ENCODE peak calls at places on chromosomes 5 and 9, in six cellular contexts. C is GM12878, E is HCT116, K is HepG2, P is H1, H is K562. U is an unnamed sample.

GRCh38 chr9:113580041-113580953 is 116.8 kb downstream of the RGS3 start:
- DNase-seq in C (peak; percentile 66), P (no peak), K (no peak), E (no peak), H (no peak), U (no peak)

GRCh38 chr9:86732514-86732913 is 214.8 kb downstream of the GAS1 start:
- DNase-seq in K (no peak), E (no peak), C (no peak), H (no peak), P (no peak), U (no peak)

GRCh38 chr5:140302786-140303639 is at the start of gene PFDN1:
- DNase-seq in P (peak; percentile 83), E (peak; percentile 81), K (peak; percentile 95), C (peak; percentile 76), H (peak; percentile 97), U (peak; percentile 82)

GRCh38 chr9:93028448-93029006 is 30.0 kb upstream of the SUSD3 start:
- DNase-seq in H (no peak), C (peak; percentile 59), E (no peak), P (no peak), K (no peak), U (no peak)

GRCh38 chr9:94865599-94866456 is 139.3 kb downstream of the AOPEP start:
- DNase-seq in K (no peak), E (no peak), C (no peak), P (no peak), H (no peak), U (no peak)

GRCh38 chr5:81151546-81151945 is 81.6 kb upstream of the CKMT2 start:
- DNase-seq in P (no peak), H (no peak), C (no peak), E (no peak), K (no peak), U (no peak)

GRCh38 chr5:158054388-158055092 is 195.6 kb upstream of the CLINT1 start:
- DNase-seq in P (no peak), E (no peak), H (no peak), K (no peak), C (no peak), U (no peak)

GRCh38 chr9:113807173-113808061 is 68.7 kb upstream of the ZNF618 start:
- DNase-seq in E (peak; percentile 33), P (no peak), C (no peak), K (peak; percentile 19), H (peak; percentile 59), U (peak; percentile 52)

GRCh38 chr5:175471628-175472027 is 6.7 kb upstream of the SFXN1 start:
- DNase-seq in C (no peak), H (no peak), P (no peak), E (no peak), K (no peak), U (no peak)

GRCh38 chr9:84357235-84357634 is 16.7 kb upstream of the SLC28A3 start:
- DNase-seq in P (no peak), C (no peak), H (no peak), E (no peak), K (no peak), U (no peak)

GRCh38 chr9:84366683-84367082 is 26.1 kb upstream of the SLC28A3 start:
- DNase-seq in H (no peak), E (no peak), C (no peak), P (no peak), K (no peak), U (no peak)

DNA sequence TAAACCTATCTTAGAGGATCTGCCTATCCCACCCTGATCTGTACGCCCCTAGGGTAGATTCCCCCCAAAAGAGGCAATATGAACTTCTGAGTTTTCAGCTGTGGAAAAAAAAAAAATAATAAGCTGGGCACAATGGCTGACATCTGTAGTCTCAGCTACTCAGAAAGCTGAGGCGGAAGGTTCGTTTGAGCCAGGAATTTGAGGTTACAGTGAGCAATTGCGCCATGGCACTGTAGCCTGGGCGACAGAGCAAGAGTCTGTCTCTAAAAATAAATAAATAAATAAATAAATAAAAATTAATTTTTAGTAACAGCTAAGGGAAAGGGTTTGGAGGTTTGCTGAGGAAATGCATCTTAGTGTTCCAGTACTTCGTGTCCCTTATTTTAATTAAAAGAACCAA is 21.1 kb upstream of the SLC28A3 start:
- DNase-seq in K (no peak), P (no peak), C (no peak), E (no peak), H (no peak), U (no peak)
- TF ChIP-seq ZNF274 in K (no peak), P (no peak), C (no peak), E (no peak), H (no peak), U (no peak)

GRCh38 chr9:137462396-137463193 is 3.5 kb upstream of the NSMF start:
- DNase-seq in K (no peak), H (no peak), P (no peak), C (no peak), E (no peak), U (no peak)
- TF ChIP-seq YY1 in K (no peak), H (no peak), P (no peak), C (no peak), E (no peak), U (no peak)

GRCh38 chr5:61493973-61494372 is 161.9 kb downstream of the ZSWIM6 start:
- DNase-seq in K (no peak), P (no peak), E (no peak), H (no peak), C (peak; percentile 3), U (no peak)
- H3K4me1 ChIP-seq in K (no peaks in the 10 kb centered on the region), P (no peaks in the 10 kb centered on the region), E (no peaks in the 10 kb centered on the region), H (no peaks in the 10 kb centered on the region), C (no peaks in the 10 kb centered on the region), U (no peaks in the 10 kb centered on the region)

DNA sequence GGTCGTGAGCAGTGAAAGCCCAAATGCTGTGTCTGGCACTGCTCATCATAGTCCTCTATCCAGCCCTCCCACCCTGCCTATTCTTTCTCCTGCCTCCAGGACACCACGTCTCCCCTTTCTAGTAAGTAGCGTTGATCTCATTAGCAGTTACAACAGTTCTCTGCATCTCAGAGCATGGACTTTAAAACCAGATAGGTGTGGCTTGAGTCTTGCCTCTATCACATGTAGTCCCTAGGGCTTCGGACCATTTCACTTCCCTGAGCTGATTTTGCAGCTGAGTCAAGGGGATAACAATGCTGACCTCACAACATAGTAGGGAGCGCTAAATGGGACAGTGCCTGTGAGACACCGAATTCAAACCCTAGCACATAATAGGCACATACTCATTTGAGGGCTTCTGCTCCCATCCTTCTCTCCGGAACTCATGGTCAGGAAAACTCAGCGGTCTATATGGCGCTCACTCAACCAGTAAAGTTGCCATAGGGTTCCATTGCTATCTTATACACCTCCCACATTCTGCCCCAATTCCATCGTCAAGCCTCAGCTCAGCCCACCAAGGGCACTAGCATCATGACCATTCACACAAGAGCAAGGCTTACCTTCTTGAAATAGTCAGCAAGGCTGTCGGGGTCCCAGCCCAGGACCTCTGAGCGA is 515 bp downstream of the LCP2 start:
- DNase-seq in H (peak; percentile 48), C (no peak), P (no peak), K (no peak), E (no peak), U (no peak)
- TF ChIP-seq ZNF274 in H (no peak), C (no peak), P (no peak), K (no peak), E (no peak), U (no peak)